ENCODE peak calls at places on chromosome 19, in nine cellular contexts. One of them, this sample, is unnamed.

GRCh38 chr19:46919324-46919723 is 58.5 kb downstream of the ARHGAP35 start:
- DNase-seq in DMS79: peak
- DNase-seq in iris pigment epithelial cell: peak
- DNase-seq in BE2C: no peak
- DNase-seq in CD4-positive, CD25-positive, alpha-beta regulatory T cell: no peak
- DNase-seq in non-pigmented ciliary epithelial cell: no peak
- DNase-seq in heart right ventricle: no peak
- DNase-seq in HT-29: no peak
- DNase-seq in left lung: no peak
- DNase-seq in this sample: no peak

GRCh38 chr19:13082192-13083007 is 20.3 kb downstream of the LYL1 start:
- DNase-seq in DMS79: peak
- DNase-seq in iris pigment epithelial cell: peak
- DNase-seq in BE2C: peak
- DNase-seq in CD4-positive, CD25-positive, alpha-beta regulatory T cell: no peak
- DNase-seq in non-pigmented ciliary epithelial cell: peak
- DNase-seq in heart right ventricle: no peak
- DNase-seq in HT-29: no peak
- DNase-seq in left lung: no peak
- DNase-seq in this sample: no peak

GRCh38 chr19:18507021-18507726 is 14.7 kb downstream of the ELL start:
- DNase-seq in DMS79: no peak
- DNase-seq in iris pigment epithelial cell: peak
- DNase-seq in BE2C: no peak
- DNase-seq in CD4-positive, CD25-positive, alpha-beta regulatory T cell: no peak
- DNase-seq in non-pigmented ciliary epithelial cell: no peak
- DNase-seq in heart right ventricle: peak
- DNase-seq in HT-29: no peak
- DNase-seq in left lung: no peak
- DNase-seq in this sample: no peak

GRCh38 chr19:56538761-56539263 is at the start of gene ZFP28:
- DNase-seq in DMS79: peak
- DNase-seq in iris pigment epithelial cell: no peak
- DNase-seq in BE2C: peak
- DNase-seq in CD4-positive, CD25-positive, alpha-beta regulatory T cell: peak
- DNase-seq in non-pigmented ciliary epithelial cell: no peak
- DNase-seq in heart right ventricle: peak
- DNase-seq in HT-29: no peak
- DNase-seq in left lung: peak
- DNase-seq in this sample: no peak

GRCh38 chr19:8827277-8827676 is 4.8 kb downstream of the ZNF558 start:
- DNase-seq in DMS79: no peak
- DNase-seq in iris pigment epithelial cell: no peak
- DNase-seq in BE2C: no peak
- DNase-seq in CD4-positive, CD25-positive, alpha-beta regulatory T cell: no peak
- DNase-seq in non-pigmented ciliary epithelial cell: no peak
- DNase-seq in heart right ventricle: no peak
- DNase-seq in HT-29: no peak
- DNase-seq in left lung: no peak
- DNase-seq in this sample: no peak

GRCh38 chr19:18775586-18776287 is 15.4 kb downstream of the COMP start:
- DNase-seq in DMS79: no peak
- DNase-seq in iris pigment epithelial cell: peak
- DNase-seq in BE2C: peak
- DNase-seq in CD4-positive, CD25-positive, alpha-beta regulatory T cell: no peak
- DNase-seq in non-pigmented ciliary epithelial cell: no peak
- DNase-seq in heart right ventricle: no peak
- DNase-seq in HT-29: no peak
- DNase-seq in left lung: no peak
- DNase-seq in this sample: no peak

GRCh38 chr19:45442927-45443461 is 19.3 kb upstream of the ERCC1 start:
- DNase-seq in DMS79: no peak
- DNase-seq in iris pigment epithelial cell: no peak
- DNase-seq in BE2C: peak
- DNase-seq in CD4-positive, CD25-positive, alpha-beta regulatory T cell: peak
- DNase-seq in non-pigmented ciliary epithelial cell: no peak
- DNase-seq in heart right ventricle: no peak
- DNase-seq in HT-29: peak
- DNase-seq in left lung: peak
- DNase-seq in this sample: no peak

GRCh38 chr19:39160523-39160861 is 34.9 kb downstream of the PAK4 start:
- DNase-seq in DMS79: no peak
- DNase-seq in iris pigment epithelial cell: peak
- DNase-seq in BE2C: no peak
- DNase-seq in CD4-positive, CD25-positive, alpha-beta regulatory T cell: no peak
- DNase-seq in non-pigmented ciliary epithelial cell: no peak
- DNase-seq in heart right ventricle: peak
- DNase-seq in HT-29: peak
- DNase-seq in left lung: peak
- DNase-seq in this sample: peak

GRCh38 chr19:23145617-23146415 is 29.0 kb downstream of the ZNF730 start:
- DNase-seq in DMS79: no peak
- DNase-seq in iris pigment epithelial cell: no peak
- DNase-seq in BE2C: no peak
- DNase-seq in CD4-positive, CD25-positive, alpha-beta regulatory T cell: no peak
- DNase-seq in non-pigmented ciliary epithelial cell: no peak
- DNase-seq in heart right ventricle: no peak
- DNase-seq in HT-29: no peak
- DNase-seq in left lung: no peak
- DNase-seq in this sample: no peak

GRCh38 chr19:36061367-36061766 is 6.7 kb downstream of the WDR62 start:
- DNase-seq in DMS79: no peak
- DNase-seq in iris pigment epithelial cell: no peak
- DNase-seq in BE2C: no peak
- DNase-seq in CD4-positive, CD25-positive, alpha-beta regulatory T cell: no peak
- DNase-seq in non-pigmented ciliary epithelial cell: no peak
- DNase-seq in heart right ventricle: no peak
- DNase-seq in HT-29: no peak
- DNase-seq in left lung: no peak
- DNase-seq in this sample: no peak

GRCh38 chr19:11737964-11738745 is 591 bp downstream of the ZNF823 start:
- DNase-seq in DMS79: peak
- DNase-seq in iris pigment epithelial cell: peak
- DNase-seq in BE2C: peak
- DNase-seq in CD4-positive, CD25-positive, alpha-beta regulatory T cell: peak
- DNase-seq in non-pigmented ciliary epithelial cell: no peak
- DNase-seq in heart right ventricle: peak
- DNase-seq in HT-29: peak
- DNase-seq in left lung: peak
- DNase-seq in this sample: no peak

GRCh38 chr19:4722671-4723464 is 774 bp downstream of the DPP9 start:
- DNase-seq in DMS79: no peak
- DNase-seq in iris pigment epithelial cell: peak
- DNase-seq in BE2C: peak
- DNase-seq in CD4-positive, CD25-positive, alpha-beta regulatory T cell: no peak
- DNase-seq in non-pigmented ciliary epithelial cell: no peak
- DNase-seq in heart right ventricle: no peak
- DNase-seq in HT-29: no peak
- DNase-seq in left lung: no peak
- DNase-seq in this sample: no peak

GRCh38 chr19:46745030-46745429 is 827 bp upstream of the FKRP start:
- DNase-seq in DMS79: no peak
- DNase-seq in iris pigment epithelial cell: no peak
- DNase-seq in BE2C: no peak
- DNase-seq in CD4-positive, CD25-positive, alpha-beta regulatory T cell: no peak
- DNase-seq in non-pigmented ciliary epithelial cell: no peak
- DNase-seq in heart right ventricle: no peak
- DNase-seq in HT-29: no peak
- DNase-seq in left lung: peak
- DNase-seq in this sample: no peak

GRCh38 chr19:50551713-50552187 is 16.5 kb downstream of the LRRC4B start:
- DNase-seq in DMS79: no peak
- DNase-seq in iris pigment epithelial cell: no peak
- DNase-seq in BE2C: no peak
- DNase-seq in CD4-positive, CD25-positive, alpha-beta regulatory T cell: no peak
- DNase-seq in non-pigmented ciliary epithelial cell: no peak
- DNase-seq in heart right ventricle: no peak
- DNase-seq in HT-29: no peak
- DNase-seq in left lung: no peak
- DNase-seq in this sample: no peak

GRCh38 chr19:2528543-2529173 is 52.7 kb downstream of the GADD45B start:
- DNase-seq in DMS79: no peak
- DNase-seq in iris pigment epithelial cell: peak
- DNase-seq in BE2C: no peak
- DNase-seq in CD4-positive, CD25-positive, alpha-beta regulatory T cell: no peak
- DNase-seq in non-pigmented ciliary epithelial cell: no peak
- DNase-seq in heart right ventricle: no peak
- DNase-seq in HT-29: no peak
- DNase-seq in left lung: peak
- DNase-seq in this sample: no peak

GRCh38 chr19:45474191-45474940 is 6.6 kb downstream of the FOSB start:
- DNase-seq in DMS79: no peak
- DNase-seq in iris pigment epithelial cell: no peak
- DNase-seq in BE2C: no peak
- DNase-seq in CD4-positive, CD25-positive, alpha-beta regulatory T cell: peak
- DNase-seq in non-pigmented ciliary epithelial cell: no peak
- DNase-seq in heart right ventricle: no peak
- DNase-seq in HT-29: peak
- DNase-seq in left lung: no peak
- DNase-seq in this sample: no peak

GRCh38 chr19:44548736-44549135 is 19.3 kb upstream of the CEACAM20 start:
- DNase-seq in DMS79: no peak
- DNase-seq in iris pigment epithelial cell: peak
- DNase-seq in BE2C: no peak
- DNase-seq in CD4-positive, CD25-positive, alpha-beta regulatory T cell: no peak
- DNase-seq in non-pigmented ciliary epithelial cell: peak
- DNase-seq in heart right ventricle: no peak
- DNase-seq in HT-29: no peak
- DNase-seq in left lung: no peak
- DNase-seq in this sample: peak

This sample was measured in epithelial cell of prostate.